ENCODE peak calls at places on chromosomes 5 and 9, in seven cellular contexts. N, E, C, Y, Q, B and F are unnamed samples.

GRCh38 chr9:108412755-108413154 is 443.0 kb downstream of the ACTL7B start:
- DNase-seq in N (no peak), E (no peak), C (no peak), Y (no peak), Q (no peak), B (no peak), F (no peak)

GRCh38 chr5:147688965-147689364 is 93.6 kb downstream of the JAKMIP2 start:
- DNase-seq in N (no peak), E (peak; percentile 50), C (peak; percentile 23), Y (no peak), Q (no peak), B (no peak), F (no peak)

GRCh38 chr9:123451011-123451410 is 95.0 kb downstream of the CRB2 start:
- DNase-seq in N (no peak), E (no peak), C (no peak), Y (no peak), Q (no peak), B (no peak), F (no peak)

GRCh38 chr5:160463775-160464465 is 42.3 kb downstream of the PTTG1 start:
- DNase-seq in N (no peak), E (no peak), C (no peak), Y (no peak), Q (no peak), B (no peak), F (no peak)

GRCh38 chr5:113204525-113205161 is 228.0 kb downstream of the DCP2 start:
- DNase-seq in N (peak; percentile 70), E (no peak), C (no peak), Y (no peak), Q (no peak), B (no peak), F (no peak)

GRCh38 chr9:2158729-2159128 is 143.6 kb downstream of the SMARCA2 start:
- DNase-seq in N (no peak), E (no peak), C (no peak), Y (no peak), Q (peak; percentile 10), B (no peak), F (no peak)

GRCh38 chr9:133163559-133164208 is at the start of gene GBGT1:
- DNase-seq in N (no peak), E (peak; percentile 75), C (peak; percentile 64), Y (no peak), Q (no peak), B (peak; percentile 62), F (peak; percentile 75)

GRCh38 chr5:150556106-150556505 is 48.2 kb downstream of the NDST1 start:
- DNase-seq in N (no peak), E (no peak), C (no peak), Y (no peak), Q (no peak), B (no peak), F (no peak)

GRCh38 chr5:137896560-137896959 is 7.3 kb downstream of the PKD2L2 start:
- DNase-seq in N (no peak), E (no peak), C (no peak), Y (no peak), Q (no peak), B (no peak), F (no peak)

GRCh38 chr9:22308177-22308576 is 138.4 kb upstream of the DMRTA1 start:
- DNase-seq in N (no peak), E (no peak), C (no peak), Y (no peak), Q (peak; percentile 9), B (no peak), F (no peak)

GRCh38 chr5:172559004-172559932 is 81.8 kb upstream of the NEURL1B start:
- DNase-seq in N (peak; percentile 49), E (peak; percentile 32), C (no peak), Y (no peak), Q (no peak), B (no peak), F (no peak)

GRCh38 chr9:133583586-133583985 is 25.6 kb downstream of the FAM163B start:
- DNase-seq in N (no peak), E (no peak), C (no peak), Y (no peak), Q (no peak), B (no peak), F (no peak)

GRCh38 chr5:31346896-31347557 is 153.5 kb downstream of the CDH6 start:
- DNase-seq in N (no peak), E (no peak), C (no peak), Y (no peak), Q (no peak), B (no peak), F (no peak)

GRCh38 chr9:134320916-134321570 is 5.2 kb upstream of the RXRA start:
- DNase-seq in N (no peak), E (no peak), C (no peak), Y (no peak), Q (no peak), B (no peak), F (no peak)

GRCh38 chr9:91421987-91422765 is 1.5 kb downstream of the NFIL3 start:
- DNase-seq in N (peak; percentile 44), E (no peak), C (peak; percentile 64), Y (no peak), Q (peak; percentile 55), B (no peak), F (no peak)

GRCh38 chr9:97830884-97831829 is 21.9 kb upstream of the FOXE1 start:
- DNase-seq in N (no peak), E (no peak), C (peak; percentile 66), Y (no peak), Q (no peak), B (no peak), F (no peak)

GRCh38 chr9:118459832-118460425 is 755.7 kb downstream of the TLR4 start:
- DNase-seq in N (no peak), E (no peak), C (no peak), Y (no peak), Q (no peak), B (no peak), F (no peak)

DNA sequence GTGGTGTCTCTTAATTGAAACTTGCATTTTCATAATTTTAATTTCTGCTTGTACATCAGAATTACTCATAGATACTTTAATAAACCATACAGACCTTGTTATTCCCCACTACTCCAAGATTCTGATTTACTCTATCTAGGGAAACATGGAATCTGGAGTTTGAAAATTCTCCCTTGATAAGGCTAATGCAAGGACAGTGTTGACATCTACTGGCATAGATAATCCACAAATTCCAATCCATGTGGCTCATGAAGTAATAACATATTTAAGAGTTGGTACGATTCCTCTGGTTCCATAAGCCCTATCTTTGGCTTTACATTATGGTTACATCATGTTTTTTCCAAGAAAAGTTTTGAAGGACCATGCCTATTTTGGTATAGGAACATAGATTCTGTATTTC is 759.2 kb downstream of the TLR4 start:
- DNase-seq in N (no peak), E (no peak), C (no peak), Y (no peak), Q (no peak), B (no peak), F (no peak)
- TF ChIP-seq CTCF in N (no peak), E (no peak), C (no peak), Y (no peak), Q (no peak), B (no peak), F (no peak)

DNA sequence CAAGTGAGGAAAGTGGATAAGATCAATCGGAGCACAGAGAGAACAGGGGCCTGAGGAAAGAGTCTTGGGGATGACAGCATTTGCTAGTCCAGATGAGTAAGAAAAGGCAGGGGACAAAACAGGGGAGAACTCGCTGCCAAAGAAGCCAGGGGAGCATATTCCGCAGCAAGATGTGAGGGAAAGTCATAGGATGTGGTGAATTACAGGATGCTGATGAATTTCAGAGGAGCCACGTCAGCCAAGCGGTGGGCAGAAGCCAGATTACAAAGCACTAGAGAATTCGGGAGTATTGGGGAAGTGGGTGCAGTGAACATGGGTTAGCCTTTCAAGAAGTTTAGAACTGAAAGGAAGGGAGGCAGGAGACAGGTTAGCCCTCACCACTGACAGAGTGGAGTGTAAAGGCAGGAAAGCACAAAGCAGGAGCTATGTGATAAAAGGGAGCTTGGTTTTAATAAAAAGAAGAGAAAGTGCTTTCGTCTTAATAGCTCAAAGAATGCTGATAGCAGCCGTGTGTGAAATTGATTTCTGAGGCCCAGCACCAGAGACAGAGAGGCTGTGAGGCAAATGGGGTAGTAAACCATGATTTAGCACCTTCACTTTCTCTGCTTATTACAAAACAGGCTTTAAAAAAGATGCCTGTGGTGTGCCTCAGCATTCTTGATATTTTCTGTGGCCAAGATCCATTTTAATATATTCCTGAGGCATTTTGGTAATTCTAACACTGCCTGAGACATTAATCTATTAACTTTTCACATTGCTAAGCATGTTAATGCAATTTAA is 16.8 kb downstream of the ADAMTSL1 start:
- DNase-seq in N (no peak), E (no peak), C (no peak), Y (no peak), Q (no peak), B (no peak), F (no peak)
- TF ChIP-seq CTCF in N (no peak), E (no peak), C (no peak), Y (no peak), Q (no peak), B (no peak), F (no peak)

DNA sequence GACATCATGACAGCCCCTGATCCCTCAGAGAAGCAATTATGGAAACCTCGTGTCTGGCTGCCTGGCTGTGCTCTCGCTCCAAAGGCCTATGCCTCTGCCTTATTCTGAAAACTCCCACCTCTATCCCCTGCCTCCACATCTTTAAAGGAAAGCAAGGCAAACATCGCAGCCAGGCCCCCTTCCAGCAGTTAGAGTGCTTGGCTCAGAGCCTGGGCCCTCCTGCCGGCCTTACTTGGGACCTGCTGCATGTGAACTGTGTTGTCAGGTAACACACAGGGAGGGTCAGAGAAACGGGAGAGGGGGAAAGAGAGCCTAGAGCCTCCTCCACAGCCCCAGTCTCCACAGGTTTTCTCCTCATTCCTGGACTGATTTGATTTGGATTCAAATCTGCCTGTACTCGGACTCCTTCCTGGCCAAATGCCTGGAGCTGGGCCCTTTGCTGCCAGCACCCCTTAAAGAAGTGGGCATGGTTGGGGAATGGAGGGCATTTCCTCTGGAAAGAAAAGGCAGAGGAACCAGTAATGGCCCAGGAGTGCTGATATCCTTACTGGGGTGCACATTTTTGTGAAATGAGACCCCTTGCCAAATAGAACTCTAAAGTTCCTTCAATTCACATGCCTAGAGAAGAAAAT is 3.7 kb downstream of the DCANP1 start:
- DNase-seq in N (no peak), E (no peak), C (no peak), Y (no peak), Q (no peak), B (no peak), F (no peak)
- TF ChIP-seq CTCF in N (no peak), E (no peak), C (no peak), Y (no peak), Q (no peak), B (no peak), F (no peak)

DNA sequence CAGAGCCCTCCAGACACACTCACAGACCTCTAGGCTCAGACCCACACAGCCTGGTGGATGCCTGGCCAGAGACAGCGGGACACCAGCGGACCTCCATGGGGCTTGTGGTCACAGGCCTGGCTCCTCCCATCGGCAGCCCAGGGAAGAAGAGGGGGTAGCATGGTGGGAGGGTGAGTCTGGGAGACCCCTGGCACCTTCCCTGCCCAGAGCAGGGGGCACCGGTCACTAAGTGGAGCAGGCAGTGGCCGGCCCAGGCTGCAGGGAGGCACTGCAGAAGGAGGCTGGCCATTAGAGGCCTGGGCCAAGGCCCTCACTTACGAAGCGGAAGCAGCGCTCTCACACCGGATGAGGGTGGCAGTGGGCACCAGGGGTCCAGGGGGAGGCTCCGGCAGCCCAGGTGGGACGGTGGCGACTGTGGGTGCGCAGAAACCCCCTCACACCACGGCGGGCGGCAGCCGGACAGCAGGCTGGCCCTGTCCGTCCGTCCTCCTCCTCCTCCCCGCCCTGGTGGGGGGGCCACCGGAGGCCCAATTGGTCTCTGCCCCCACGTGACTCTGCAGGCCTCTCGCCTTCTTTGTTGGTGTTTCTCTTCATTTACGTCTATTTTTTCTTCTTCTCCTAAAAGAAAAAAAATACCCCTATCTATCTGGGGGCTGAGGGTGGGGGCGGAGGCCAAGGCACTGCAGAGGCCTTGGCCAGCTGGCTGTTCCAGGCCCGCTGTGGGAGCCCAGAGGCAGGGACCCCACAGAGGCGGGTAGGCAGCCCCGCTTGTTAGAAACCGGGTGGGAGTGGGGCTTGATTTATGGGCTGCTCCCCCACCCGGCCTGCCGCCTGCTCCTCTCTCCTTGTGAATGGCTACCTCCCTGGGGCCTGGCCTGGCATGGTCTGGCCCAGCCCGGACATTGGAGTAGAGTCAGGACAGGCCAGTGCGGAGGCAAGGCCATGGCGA is at the start of gene NR5A1:
- DNase-seq in N (no peak), E (no peak), C (no peak), Y (no peak), Q (no peak), B (no peak), F (no peak)
- TF ChIP-seq CTCF in N (no peak), E (no peak), C (no peak), Y (no peak), Q (no peak), B (no peak), F (no peak)